ENCODE peak calls at places on chromosome 18, in four cellular contexts. M is GM12878, E is SJSA1, O is fibroblast of lung. K is an unnamed sample. For H3K9me3, the result is how much of the 10 kb centered on the place peaks cover.

GRCh38 chr18:38526922-38527321 is 961.3 kb upstream of the CELF4 start:
- DNase-seq in O (no peak), M (no peak), E (no peak), K (no peak)

GRCh38 chr18:9987931-9988330 is 74.1 kb downstream of the VAPA start:
- DNase-seq in E (no peak), M (no peak), O (no peak), K (no peak)

GRCh38 chr18:67381608-67382150 is 134.8 kb downstream of the DSEL start:
- DNase-seq in M (no peak), O (no peak), E (no peak), K (no peak)

GRCh38 chr18:77043541-77044280 is 88.9 kb downstream of the MBP start:
- DNase-seq in E (no peak), M (no peak), O (no peak), K (no peak)

GRCh38 chr18:2672410-2672809 is 16.9 kb downstream of the SMCHD1 start:
- DNase-seq in M (no peak), O (no peak), E (no peak), K (no peak)

GRCh38 chr18:75455249-75456183 is 28.0 kb upstream of the SMIM21 start:
- DNase-seq in O (peak), E (no peak), M (no peak), K (no peak)

GRCh38 chr18:2847341-2848144 is 737 bp downstream of the EMILIN2 start:
- DNase-seq in M (no peak), E (peak), O (peak), K (peak)

GRCh38 chr18:6525593-6525992 is 110.9 kb upstream of the L3MBTL4 start:
- DNase-seq in M (no peak), E (no peak), O (no peak), K (no peak)

GRCh38 chr18:37956902-37957301 is 391.3 kb upstream of the CELF4 start:
- DNase-seq in E (no peak), O (no peak), M (no peak), K (no peak)

GRCh38 chr18:24544141-24544498 is 83.7 kb downstream of the HRH4 start:
- DNase-seq in O (peak), M (no peak), E (no peak), K (no peak)

GRCh38 chr18:40868110-40868858 is 1086.8 kb upstream of the PIK3C3 start:
- DNase-seq in O (peak), M (no peak), E (peak), K (no peak)

GRCh38 chr18:26405190-26405781 is 143.1 kb downstream of the KCTD1 start:
- DNase-seq in E (peak), O (peak), M (no peak), K (no peak)

GRCh38 chr18:68797901-68798300 is at the start of gene CCDC102B:
- DNase-seq in O (peak), E (peak), M (no peak), K (no peak)

GRCh38 chr18:74546751-74547530 is 12.6 kb downstream of the CNDP1 start:
- DNase-seq in M (no peak), E (peak), O (peak), K (no peak)

GRCh38 chr18:79604913-79605235 is 74.7 kb upstream of the CTDP1 start:
- DNase-seq in M (no peak), E (no peak), O (no peak), K (peak)

GRCh38 chr18:54020971-54021370 is 203.5 kb downstream of the MBD2 start:
- DNase-seq in E (no peak), M (no peak), O (no peak), K (no peak)

GRCh38 chr18:40414155-40414754 is 1540.8 kb upstream of the PIK3C3 start:
- DNase-seq in M (no peak), E (no peak), O (peak), K (no peak)

GRCh38 chr18:55096261-55097026 is 137.2 kb upstream of the CCDC68 start:
- DNase-seq in O (peak), M (no peak), E (peak), K (no peak)

GRCh38 chr18:8810157-8810556 is 104.8 kb downstream of the MTCL1 start:
- DNase-seq in E (no peak), O (no peak), M (no peak), K (no peak)

GRCh38 chr18:36602071-36602470 is 226.7 kb downstream of the TPGS2 start:
- DNase-seq in E (no peak), O (no peak), M (no peak), K (no peak)

GRCh38 chr18:36711813-36712444 is 116.9 kb downstream of the TPGS2 start:
- DNase-seq in E (peak), M (no peak), O (peak), K (no peak)

GRCh38 chr18:33578371-33579146 is 540 bp downstream of the ASXL3 start:
- DNase-seq in E (no peak), O (no peak), M (no peak), K (no peak)

GRCh38 chr18:79853993-79854364 is 56.2 kb downstream of the KCNG2 start:
- DNase-seq in O (no peak), M (no peak), E (no peak), K (no peak)

GRCh38 chr18:23990474-23991410 is 23.8 kb upstream of the TTC39C start:
- DNase-seq in O (peak), E (no peak), M (no peak), K (no peak)

GRCh38 chr18:36532394-36532793 is 234.9 kb downstream of the FHOD3 start:
- DNase-seq in O (no peak), E (no peak), M (no peak), K (no peak)

GRCh38 chr18:23584019-23584970 is 2.0 kb downstream of the NPC1 start:
- DNase-seq in O (no peak), E (no peak), M (no peak), K (no peak)

GRCh38 chr18:36511791-36512352 is 214.4 kb downstream of the FHOD3 start:
- DNase-seq in M (no peak), O (no peak), E (no peak), K (no peak)

GRCh38 chr18:2979027-2979570 is 33.8 kb downstream of the LPIN2 start:
- DNase-seq in E (no peak), O (peak), M (no peak), K (no peak)

GRCh38 chr18:21815101-21815500 is 74.5 kb downstream of the MIB1 start:
- DNase-seq in M (no peak), O (no peak), E (no peak), K (no peak)

GRCh38 chr18:57430166-57430958 is 4.8 kb upstream of the ONECUT2 start:
- DNase-seq in E (no peak), O (no peak), M (no peak), K (no peak)

DNA sequence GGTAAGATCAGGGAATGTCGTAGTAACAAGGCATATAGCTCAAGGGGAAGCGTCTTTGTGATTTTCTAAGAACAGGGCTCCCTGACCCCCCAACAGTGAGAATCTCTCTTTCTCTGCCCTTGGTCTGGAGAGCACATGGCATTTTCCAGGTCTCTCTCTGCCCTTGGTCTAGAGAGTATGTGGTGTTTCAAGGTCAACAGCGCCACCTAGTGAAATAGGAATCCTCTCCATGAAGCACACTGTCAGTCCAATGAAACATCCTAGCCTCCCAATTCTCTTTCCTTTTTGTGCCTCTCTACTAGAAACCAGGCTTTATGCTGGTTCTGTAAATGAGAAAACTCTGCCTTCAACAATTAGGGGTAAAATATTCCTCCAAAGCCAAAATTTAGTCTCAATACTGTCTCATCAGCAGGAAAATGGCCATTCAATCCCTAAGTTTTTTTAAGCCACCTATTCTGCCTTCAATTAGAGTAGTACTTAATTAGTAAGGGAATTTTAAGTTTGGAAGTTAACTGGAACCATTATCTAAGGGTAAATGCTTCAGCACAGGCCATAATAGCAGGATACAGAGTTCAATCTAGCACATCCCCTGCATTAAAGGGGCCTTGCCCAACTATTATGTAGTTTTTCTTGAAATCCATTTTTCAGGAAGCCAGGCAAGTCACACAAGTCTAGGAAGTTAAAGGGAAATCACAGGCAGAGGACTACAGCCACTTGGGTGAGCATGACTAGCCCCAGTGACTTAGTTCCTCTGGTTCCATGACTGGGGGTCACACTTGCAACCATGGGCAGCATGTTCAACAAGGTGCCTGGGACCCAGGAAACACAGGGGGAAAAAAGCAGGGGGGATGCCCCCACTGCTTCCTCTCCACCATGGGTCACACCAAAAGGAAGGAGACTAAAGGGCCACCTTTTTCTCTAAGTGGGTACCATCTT is 12.4 kb downstream of the DYM start:
- DNase-seq in M (no peak), E (peak), O (peak), K (no peak)
- H3K9me3 ChIP-seq in M (under half), E (under half), O (under half), K (under half)

GRCh38 chr18:384897-385296 is 115.6 kb downstream of the COLEC12 start:
- DNase-seq in M (no peak), E (no peak), O (no peak), K (no peak)

GRCh38 chr18:379665-380356 is 112.0 kb upstream of the THOC1 start:
- DNase-seq in M (no peak), O (peak), E (no peak), K (no peak)

GRCh38 chr18:386950-387349 is 113.6 kb downstream of the COLEC12 start:
- DNase-seq in O (no peak), M (no peak), E (no peak), K (no peak)

GRCh38 chr18:383135-383534 is 115.3 kb upstream of the THOC1 start:
- DNase-seq in O (no peak), M (no peak), E (no peak), K (no peak)

DNA sequence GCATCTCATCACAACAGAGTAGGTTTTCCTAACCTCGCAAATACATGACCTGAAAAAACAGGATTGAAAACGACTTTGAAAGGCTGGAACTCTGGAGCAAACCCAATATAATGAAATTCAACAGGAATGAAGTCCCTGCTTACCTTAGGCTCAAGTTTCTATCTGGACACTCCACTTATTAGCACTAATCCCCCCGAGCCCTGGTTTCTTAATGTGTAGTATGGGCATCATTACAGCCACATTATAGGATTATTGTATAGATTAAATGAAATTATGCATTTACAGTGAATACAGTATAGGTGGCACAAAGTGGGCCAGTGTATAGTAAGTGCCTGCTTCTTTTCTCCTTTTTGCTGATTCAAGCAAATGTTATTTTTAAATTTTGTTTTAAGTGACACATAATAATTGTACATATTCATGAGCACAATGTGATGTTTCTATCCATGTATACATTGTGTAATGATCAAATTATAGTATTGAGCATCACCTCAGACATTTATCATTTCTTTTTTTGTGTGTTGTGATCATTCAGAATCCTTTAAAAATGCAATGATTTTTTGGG is 114.7 kb upstream of the THOC1 start:
- DNase-seq in O (no peak), E (no peak), M (no peak), K (no peak)
- H3K9me3 ChIP-seq in O (under half), E (under half), M (under half), K (under half)

DNA sequence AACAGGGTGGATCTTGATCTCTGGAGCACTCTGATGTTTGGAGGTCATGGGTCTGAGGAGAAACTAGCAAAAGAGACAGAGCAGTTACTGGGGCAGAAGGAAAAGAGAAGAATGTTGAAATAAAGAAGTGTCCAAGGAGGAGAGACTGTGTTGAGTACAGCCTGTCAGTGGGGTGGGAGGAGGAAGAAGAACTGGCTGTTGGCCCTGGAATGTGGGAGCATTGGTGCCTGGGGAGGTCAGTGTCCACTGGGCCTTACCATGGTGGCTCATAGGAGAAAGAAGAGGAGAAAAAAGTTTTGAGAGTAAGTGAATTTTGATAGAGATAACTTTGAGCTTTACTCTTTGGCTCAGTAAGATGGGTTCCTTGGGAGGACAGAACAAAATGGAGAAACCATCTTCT is 499.0 kb downstream of the TXNL1 start:
- DNase-seq in O (no peak), E (no peak), M (no peak), K (no peak)
- H3K9me3 ChIP-seq in O (under half), E (under half), M (under half), K (under half)

DNA sequence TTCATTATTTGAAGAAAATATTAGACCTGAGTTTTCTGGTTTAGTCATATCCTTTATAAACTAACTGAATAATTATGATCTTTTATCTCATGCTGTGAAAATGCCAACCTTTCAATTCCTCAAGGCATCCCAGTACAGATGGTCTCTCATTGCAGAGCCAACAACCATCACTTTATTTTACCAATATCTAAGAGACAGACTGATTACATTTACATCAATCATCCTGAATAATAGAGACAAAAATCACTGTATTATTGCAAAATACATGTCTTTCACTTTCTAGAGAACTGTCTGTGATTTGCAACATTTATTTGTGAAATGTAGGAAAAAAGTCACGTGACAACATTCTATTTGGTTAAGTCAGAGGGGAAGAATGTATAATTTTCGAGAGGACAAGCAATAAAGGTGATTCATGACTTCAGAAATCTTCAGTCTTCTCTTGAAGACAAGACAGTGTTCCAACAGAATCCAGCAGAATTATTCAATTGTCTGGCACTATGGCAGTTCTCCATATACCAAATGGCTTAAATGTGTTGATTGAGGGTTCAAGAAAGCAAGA is 503.6 kb upstream of the SYT4 start:
- DNase-seq in O (peak), M (no peak), E (peak), K (no peak)
- H3K9me3 ChIP-seq in O (under half), M (under half), E (under half), K (under half)

DNA sequence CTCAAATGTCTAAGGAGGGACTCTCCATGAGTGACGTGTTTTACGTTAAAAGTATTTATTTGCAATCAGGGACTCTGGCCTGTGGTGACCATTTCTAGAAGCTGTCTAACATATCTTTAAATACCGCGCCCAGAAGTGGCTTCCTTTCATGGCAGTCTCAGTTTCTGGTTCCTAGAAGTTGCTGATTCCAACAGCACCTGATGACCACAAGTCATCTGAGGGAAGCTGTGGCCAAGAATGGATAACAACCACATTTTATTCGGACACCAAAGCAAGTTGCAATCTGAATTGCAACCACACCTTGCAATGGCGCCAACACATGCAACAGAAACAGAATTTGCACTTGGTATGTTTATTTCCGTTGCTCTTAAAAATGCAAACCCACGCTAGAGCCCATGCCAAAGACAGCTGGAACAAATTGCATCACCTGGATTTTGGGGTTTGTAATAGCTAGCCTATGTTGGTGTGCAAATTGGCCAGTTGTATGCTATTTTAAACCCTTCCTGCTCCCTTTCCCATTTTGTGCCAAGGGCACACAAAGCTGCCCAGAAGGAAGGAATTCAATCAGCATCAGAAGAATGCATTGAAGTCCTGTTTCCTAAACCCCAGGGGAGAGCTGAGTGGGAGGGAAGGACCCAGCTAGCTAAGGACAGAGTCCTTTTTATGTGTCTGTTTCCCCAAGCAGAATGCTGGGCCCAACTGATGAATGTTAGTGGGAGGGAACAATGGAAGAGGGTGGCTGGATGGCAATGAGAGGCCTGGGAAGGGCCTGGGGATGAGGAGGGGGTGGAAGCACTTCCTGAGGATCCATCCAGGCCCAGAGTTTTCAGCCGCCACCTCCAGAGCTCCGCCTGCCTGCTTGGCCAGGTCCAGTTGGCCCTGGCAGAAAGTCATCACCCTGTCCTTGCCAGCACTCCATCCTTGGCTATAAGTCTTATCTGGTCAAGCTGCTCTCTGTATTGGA is 32.9 kb downstream of the MEX3C start:
- DNase-seq in M (no peak), O (no peak), E (no peak), K (no peak)
- H3K9me3 ChIP-seq in M (under half), O (under half), E (under half), K (under half)

DNA sequence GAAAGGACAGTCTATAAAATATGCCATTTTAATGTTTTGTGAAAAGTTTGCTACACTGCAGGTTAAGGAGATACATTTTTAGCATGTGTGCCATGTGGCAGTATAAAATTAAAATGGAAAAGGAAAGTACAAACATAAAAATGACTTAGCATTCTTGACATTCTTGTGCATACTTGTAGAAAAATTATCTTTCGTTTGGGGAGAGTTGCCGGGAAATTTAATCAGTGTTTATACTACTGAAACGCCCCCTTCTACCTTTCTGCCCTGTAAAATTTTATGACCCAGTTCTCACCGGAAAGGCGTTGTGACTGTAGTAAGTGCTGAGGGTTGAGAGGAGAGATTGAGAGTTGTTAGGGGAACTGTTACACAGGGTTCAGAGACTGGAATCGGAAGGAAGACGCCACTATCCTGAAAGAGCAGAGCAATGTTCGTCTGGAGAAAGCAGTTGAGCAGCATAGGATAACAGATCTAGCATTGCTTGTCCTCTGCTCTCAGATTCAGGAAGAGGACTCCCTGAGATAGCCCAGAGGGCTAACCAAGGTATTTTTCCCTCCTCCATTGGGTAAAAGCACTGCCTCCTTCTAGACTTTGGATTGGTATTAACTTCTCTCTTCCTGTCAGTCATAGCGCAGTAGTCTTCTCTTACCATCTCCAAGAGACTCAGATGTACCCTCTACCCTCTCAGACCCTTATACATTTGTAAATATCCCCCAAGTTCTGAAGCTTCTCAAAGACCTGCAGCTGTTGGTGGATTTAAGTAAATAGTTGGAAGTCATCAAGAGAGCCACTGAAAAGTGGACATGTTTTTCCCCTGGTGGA is 2.7 kb downstream of the CDH20 start:
- DNase-seq in O (no peak), M (no peak), E (no peak), K (no peak)
- H3K9me3 ChIP-seq in O (under half), M (under half), E (under half), K (under half)

DNA sequence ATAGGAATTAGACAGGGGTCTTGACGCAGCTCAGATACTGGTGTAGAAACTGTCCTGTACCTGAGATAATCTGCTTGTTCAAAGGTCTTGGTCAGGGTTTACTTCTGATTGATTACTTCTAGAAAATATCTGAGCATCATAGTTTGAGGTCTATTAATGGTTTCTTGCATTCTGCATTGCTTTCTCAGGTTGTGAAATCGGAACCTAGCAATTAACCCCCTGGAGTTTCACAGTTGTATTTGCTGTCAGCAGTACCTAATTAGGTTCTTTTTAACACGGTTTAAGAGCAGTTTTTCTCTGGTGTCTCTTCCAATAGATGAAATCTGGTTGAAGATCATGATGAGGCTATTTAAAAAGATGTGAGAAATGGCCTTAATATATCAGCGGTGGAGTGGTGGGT is 428.6 kb upstream of the SYT4 start:
- DNase-seq in E (no peak), M (no peak), O (no peak), K (no peak)
- H3K9me3 ChIP-seq in E (under half), M (under half), O (under half), K (under half)

K was measured in suprapubic skin.